ENCODE peak calls at places on chromosomes 16 and 17, in seven cellular contexts. B, H, E, O, Y, L and F are unnamed samples.

GRCh38 chr17:34076743-34077631 is 178.1 kb upstream of the CCL2 start:
- DNase-seq in B (no peak), H (no peak), E (no peak), O (no peak), Y (peak), L (no peak), F (no peak)

GRCh38 chr17:56594528-56595418 is 1.3 kb downstream of the NOG start:
- DNase-seq in B (peak), H (peak), E (no peak), O (no peak), Y (peak), L (no peak), F (no peak)

GRCh38 chr16:68539704-68540370 is 746 bp downstream of the ZFP90 start:
- DNase-seq in B (peak), H (peak), E (peak), O (no peak), Y (no peak), L (no peak), F (no peak)

GRCh38 chr17:10292057-10292931 is 80.5 kb downstream of the MYH13 start:
- DNase-seq in B (no peak), H (peak), E (peak), O (no peak), Y (peak), L (peak), F (no peak)

GRCh38 chr16:2784536-2785100 is 2.7 kb downstream of the PRSS33 start:
- DNase-seq in B (no peak), H (no peak), E (no peak), O (no peak), Y (no peak), L (no peak), F (no peak)

GRCh38 chr17:70169707-70170597 is 620 bp downstream of the KCNJ2 start:
- DNase-seq in B (peak), H (no peak), E (peak), O (no peak), Y (peak), L (peak), F (no peak)

GRCh38 chr16:18804540-18804939 is 3.2 kb upstream of the ARL6IP1 start:
- DNase-seq in B (no peak), H (no peak), E (no peak), O (no peak), Y (no peak), L (no peak), F (no peak)

GRCh38 chr16:81237282-81237681 is 1.2 kb upstream of the BCO1 start:
- DNase-seq in B (no peak), H (no peak), E (no peak), O (no peak), Y (peak), L (peak), F (no peak)

GRCh38 chr17:74212262-74212912 is 984 bp upstream of the TTYH2 start:
- DNase-seq in B (peak), H (peak), E (no peak), O (no peak), Y (peak), L (peak), F (no peak)

GRCh38 chr16:50472472-50472871 is 75.7 kb upstream of the NKD1 start:
- DNase-seq in B (no peak), H (no peak), E (no peak), O (no peak), Y (no peak), L (no peak), F (no peak)

GRCh38 chr16:3174618-3175148 is 13.3 kb upstream of the OR1F1 start:
- DNase-seq in B (no peak), H (no peak), E (no peak), O (no peak), Y (no peak), L (no peak), F (no peak)

GRCh38 chr17:57288034-57288752 is 31.9 kb downstream of the MSI2 start:
- DNase-seq in B (peak), H (no peak), E (peak), O (no peak), Y (no peak), L (peak), F (no peak)

GRCh38 chr17:80431246-80432195 is 16.6 kb downstream of the ENDOV start:
- DNase-seq in B (no peak), H (no peak), E (no peak), O (no peak), Y (no peak), L (no peak), F (no peak)

GRCh38 chr16:86117235-86117634 is 218.3 kb downstream of the IRF8 start:
- DNase-seq in B (no peak), H (no peak), E (no peak), O (no peak), Y (no peak), L (no peak), F (no peak)

GRCh38 chr17:68580236-68580903 is 20.8 kb downstream of the FAM20A start:
- DNase-seq in B (no peak), H (no peak), E (peak), O (no peak), Y (peak), L (no peak), F (no peak)

GRCh38 chr16:25747160-25747758 is 55.5 kb downstream of the HS3ST4 start:
- DNase-seq in B (no peak), H (peak), E (no peak), O (no peak), Y (no peak), L (no peak), F (no peak)

GRCh38 chr16:9259914-9260608 is 168.6 kb downstream of the HAPSTR1 start:
- DNase-seq in B (no peak), H (no peak), E (no peak), O (no peak), Y (peak), L (no peak), F (no peak)

GRCh38 chr16:28192811-28193529 is 18.8 kb downstream of the XPO6 start:
- DNase-seq in B (no peak), H (peak), E (no peak), O (no peak), Y (peak), L (no peak), F (no peak)

GRCh38 chr17:13346996-13347762 is 254.6 kb downstream of the HS3ST3A1 start:
- DNase-seq in B (peak), H (peak), E (peak), O (peak), Y (no peak), L (no peak), F (no peak)

GRCh38 chr16:75614247-75614897 is 8.7 kb downstream of the ADAT1 start:
- DNase-seq in B (peak), H (no peak), E (no peak), O (no peak), Y (no peak), L (no peak), F (no peak)